ENCODE peak calls at places on chromosomes 6 and 20, in four cellular contexts. One of them, this sample, is unnamed.

GRCh38 chr20:35551485-35551884 is 9.6 kb downstream of the ERGIC3 start:
- DNase-seq in H9: no peak
- DNase-seq in hippocampal formation: no peak
- DNase-seq in stimulated activated CD8-positive, alpha-beta memory T cell treated with anti-CD3 and anti-CD28 coated beads, Interleukin-4, amount 100 ng/mL, for 24 hours: no peak
- DNase-seq in this sample: no peak

GRCh38 chr6:81865712-81866111 is 113.2 kb upstream of the TENT5A start:
- DNase-seq in H9: no peak
- DNase-seq in hippocampal formation: no peak
- DNase-seq in stimulated activated CD8-positive, alpha-beta memory T cell treated with anti-CD3 and anti-CD28 coated beads, Interleukin-4, amount 100 ng/mL, for 24 hours: no peak
- DNase-seq in this sample: no peak

GRCh38 chr6:37653933-37654565 is 43.6 kb downstream of the MDGA1 start:
- DNase-seq in H9: peak; percentile 67
- DNase-seq in hippocampal formation: no peak
- DNase-seq in stimulated activated CD8-positive, alpha-beta memory T cell treated with anti-CD3 and anti-CD28 coated beads, Interleukin-4, amount 100 ng/mL, for 24 hours: peak; percentile 39
- DNase-seq in this sample: no peak

GRCh38 chr20:8018928-8019177 is 708 bp downstream of the TMX4 start:
- DNase-seq in H9: no peak
- DNase-seq in hippocampal formation: no peak
- DNase-seq in stimulated activated CD8-positive, alpha-beta memory T cell treated with anti-CD3 and anti-CD28 coated beads, Interleukin-4, amount 100 ng/mL, for 24 hours: no peak
- DNase-seq in this sample: peak; percentile 44

GRCh38 chr20:52731086-52731485 is 241.1 kb upstream of the TSHZ2 start:
- DNase-seq in H9: peak; percentile 73
- DNase-seq in hippocampal formation: no peak
- DNase-seq in stimulated activated CD8-positive, alpha-beta memory T cell treated with anti-CD3 and anti-CD28 coated beads, Interleukin-4, amount 100 ng/mL, for 24 hours: no peak
- DNase-seq in this sample: no peak

GRCh38 chr6:82013561-82014275 is 233.8 kb downstream of the IBTK start:
- DNase-seq in H9: no peak
- DNase-seq in hippocampal formation: no peak
- DNase-seq in stimulated activated CD8-positive, alpha-beta memory T cell treated with anti-CD3 and anti-CD28 coated beads, Interleukin-4, amount 100 ng/mL, for 24 hours: no peak
- DNase-seq in this sample: no peak

GRCh38 chr20:53247460-53248103 is 275.4 kb downstream of the TSHZ2 start:
- DNase-seq in H9: no peak
- DNase-seq in hippocampal formation: no peak
- DNase-seq in stimulated activated CD8-positive, alpha-beta memory T cell treated with anti-CD3 and anti-CD28 coated beads, Interleukin-4, amount 100 ng/mL, for 24 hours: no peak
- DNase-seq in this sample: no peak

GRCh38 chr6:95279641-95280040 is 297.7 kb upstream of the MANEA start:
- DNase-seq in H9: no peak
- DNase-seq in hippocampal formation: no peak
- DNase-seq in stimulated activated CD8-positive, alpha-beta memory T cell treated with anti-CD3 and anti-CD28 coated beads, Interleukin-4, amount 100 ng/mL, for 24 hours: no peak
- DNase-seq in this sample: no peak

GRCh38 chr6:151959086-151959485 is 151.6 kb downstream of the ESR1 start:
- DNase-seq in H9: no peak
- DNase-seq in hippocampal formation: no peak
- DNase-seq in stimulated activated CD8-positive, alpha-beta memory T cell treated with anti-CD3 and anti-CD28 coated beads, Interleukin-4, amount 100 ng/mL, for 24 hours: no peak
- DNase-seq in this sample: no peak

GRCh38 chr6:126661646-126662045 is 321.7 kb downstream of the CENPW start:
- DNase-seq in H9: no peak
- DNase-seq in hippocampal formation: no peak
- DNase-seq in stimulated activated CD8-positive, alpha-beta memory T cell treated with anti-CD3 and anti-CD28 coated beads, Interleukin-4, amount 100 ng/mL, for 24 hours: no peak
- DNase-seq in this sample: no peak

GRCh38 chr6:169738972-169739529 is 12.3 kb downstream of the DYNLT2 start:
- DNase-seq in H9: no peak
- DNase-seq in hippocampal formation: no peak
- DNase-seq in stimulated activated CD8-positive, alpha-beta memory T cell treated with anti-CD3 and anti-CD28 coated beads, Interleukin-4, amount 100 ng/mL, for 24 hours: no peak
- DNase-seq in this sample: no peak

GRCh38 chr6:105753184-105754097 is 332.7 kb upstream of the PRDM1 start:
- DNase-seq in H9: no peak
- DNase-seq in hippocampal formation: no peak
- DNase-seq in stimulated activated CD8-positive, alpha-beta memory T cell treated with anti-CD3 and anti-CD28 coated beads, Interleukin-4, amount 100 ng/mL, for 24 hours: no peak
- DNase-seq in this sample: no peak

GRCh38 chr6:11354019-11354418 is 121.6 kb upstream of the NEDD9 start:
- DNase-seq in H9: no peak
- DNase-seq in hippocampal formation: no peak
- DNase-seq in stimulated activated CD8-positive, alpha-beta memory T cell treated with anti-CD3 and anti-CD28 coated beads, Interleukin-4, amount 100 ng/mL, for 24 hours: peak; percentile 53
- DNase-seq in this sample: no peak

GRCh38 chr6:40907198-40907701 is 131.8 kb downstream of the UNC5CL start:
- DNase-seq in H9: no peak
- DNase-seq in hippocampal formation: no peak
- DNase-seq in stimulated activated CD8-positive, alpha-beta memory T cell treated with anti-CD3 and anti-CD28 coated beads, Interleukin-4, amount 100 ng/mL, for 24 hours: no peak
- DNase-seq in this sample: no peak

GRCh38 chr6:40586800-40587201 is 363 bp downstream of the LRFN2 start:
- DNase-seq in H9: no peak
- DNase-seq in hippocampal formation: no peak
- DNase-seq in stimulated activated CD8-positive, alpha-beta memory T cell treated with anti-CD3 and anti-CD28 coated beads, Interleukin-4, amount 100 ng/mL, for 24 hours: no peak
- DNase-seq in this sample: peak; percentile 11

GRCh38 chr6:47400581-47400980 is 77.0 kb upstream of the CD2AP start:
- DNase-seq in H9: no peak
- DNase-seq in hippocampal formation: no peak
- DNase-seq in stimulated activated CD8-positive, alpha-beta memory T cell treated with anti-CD3 and anti-CD28 coated beads, Interleukin-4, amount 100 ng/mL, for 24 hours: no peak
- DNase-seq in this sample: no peak

GRCh38 chr6:109610555-109610954 is 80.4 kb downstream of the AK9 start:
- DNase-seq in H9: no peak
- DNase-seq in hippocampal formation: no peak
- DNase-seq in stimulated activated CD8-positive, alpha-beta memory T cell treated with anti-CD3 and anti-CD28 coated beads, Interleukin-4, amount 100 ng/mL, for 24 hours: no peak
- DNase-seq in this sample: no peak

GRCh38 chr20:50381053-50381732 is 129.0 kb upstream of the PTPN1 start:
- DNase-seq in H9: no peak
- DNase-seq in hippocampal formation: no peak
- DNase-seq in stimulated activated CD8-positive, alpha-beta memory T cell treated with anti-CD3 and anti-CD28 coated beads, Interleukin-4, amount 100 ng/mL, for 24 hours: no peak
- DNase-seq in this sample: no peak

GRCh38 chr20:39103732-39104131 is 141.6 kb downstream of the DHX35 start:
- DNase-seq in H9: no peak
- DNase-seq in hippocampal formation: no peak
- DNase-seq in stimulated activated CD8-positive, alpha-beta memory T cell treated with anti-CD3 and anti-CD28 coated beads, Interleukin-4, amount 100 ng/mL, for 24 hours: no peak
- DNase-seq in this sample: no peak

GRCh38 chr6:13362432-13362831 is 34.1 kb upstream of the TBC1D7 start:
- DNase-seq in H9: no peak
- DNase-seq in hippocampal formation: no peak
- DNase-seq in stimulated activated CD8-positive, alpha-beta memory T cell treated with anti-CD3 and anti-CD28 coated beads, Interleukin-4, amount 100 ng/mL, for 24 hours: no peak
- DNase-seq in this sample: no peak

GRCh38 chr6:27864906-27865883 is 47.0 kb downstream of the OR2B2 start:
- DNase-seq in H9: peak; percentile 77
- DNase-seq in hippocampal formation: peak; percentile 35
- DNase-seq in stimulated activated CD8-positive, alpha-beta memory T cell treated with anti-CD3 and anti-CD28 coated beads, Interleukin-4, amount 100 ng/mL, for 24 hours: no peak
- DNase-seq in this sample: peak; percentile 93

GRCh38 chr6:166944666-166945256 is 11.6 kb downstream of the RNASET2 start:
- DNase-seq in H9: no peak
- DNase-seq in hippocampal formation: no peak
- DNase-seq in stimulated activated CD8-positive, alpha-beta memory T cell treated with anti-CD3 and anti-CD28 coated beads, Interleukin-4, amount 100 ng/mL, for 24 hours: no peak
- DNase-seq in this sample: no peak

GRCh38 chr20:45538209-45538798 is 978 bp downstream of the WFDC6 start:
- DNase-seq in H9: peak; percentile 58
- DNase-seq in hippocampal formation: no peak
- DNase-seq in stimulated activated CD8-positive, alpha-beta memory T cell treated with anti-CD3 and anti-CD28 coated beads, Interleukin-4, amount 100 ng/mL, for 24 hours: no peak
- DNase-seq in this sample: no peak

GRCh38 chr20:1423625-1424106 is 30.8 kb upstream of the FKBP1A start:
- DNase-seq in H9: peak; percentile 94
- DNase-seq in hippocampal formation: no peak
- DNase-seq in stimulated activated CD8-positive, alpha-beta memory T cell treated with anti-CD3 and anti-CD28 coated beads, Interleukin-4, amount 100 ng/mL, for 24 hours: no peak
- DNase-seq in this sample: peak; percentile 13

GRCh38 chr20:63625771-63626423 is 1.0 kb downstream of the GMEB2 start:
- DNase-seq in H9: no peak
- DNase-seq in hippocampal formation: no peak
- DNase-seq in stimulated activated CD8-positive, alpha-beta memory T cell treated with anti-CD3 and anti-CD28 coated beads, Interleukin-4, amount 100 ng/mL, for 24 hours: no peak
- DNase-seq in this sample: no peak

GRCh38 chr20:59003836-59004492 is 3.1 kb downstream of the CTSZ start:
- DNase-seq in H9: no peak
- DNase-seq in hippocampal formation: no peak
- DNase-seq in stimulated activated CD8-positive, alpha-beta memory T cell treated with anti-CD3 and anti-CD28 coated beads, Interleukin-4, amount 100 ng/mL, for 24 hours: no peak
- DNase-seq in this sample: no peak

GRCh38 chr6:5107332-5107731 is 22.2 kb downstream of the PPP1R3G start:
- DNase-seq in H9: no peak
- DNase-seq in hippocampal formation: no peak
- DNase-seq in stimulated activated CD8-positive, alpha-beta memory T cell treated with anti-CD3 and anti-CD28 coated beads, Interleukin-4, amount 100 ng/mL, for 24 hours: no peak
- DNase-seq in this sample: no peak

GRCh38 chr20:46316984-46317684 is 8.8 kb upstream of the CDH22 start:
- DNase-seq in H9: no peak
- DNase-seq in hippocampal formation: no peak
- DNase-seq in stimulated activated CD8-positive, alpha-beta memory T cell treated with anti-CD3 and anti-CD28 coated beads, Interleukin-4, amount 100 ng/mL, for 24 hours: no peak
- DNase-seq in this sample: peak; percentile 53

GRCh38 chr6:76942203-76942971 is 520.9 kb downstream of the HTR1B start:
- DNase-seq in H9: no peak
- DNase-seq in hippocampal formation: no peak
- DNase-seq in stimulated activated CD8-positive, alpha-beta memory T cell treated with anti-CD3 and anti-CD28 coated beads, Interleukin-4, amount 100 ng/mL, for 24 hours: no peak
- DNase-seq in this sample: no peak

GRCh38 chr6:11218827-11219826 is 13.3 kb downstream of the NEDD9 start:
- DNase-seq in H9: no peak
- DNase-seq in hippocampal formation: peak; percentile 31
- DNase-seq in stimulated activated CD8-positive, alpha-beta memory T cell treated with anti-CD3 and anti-CD28 coated beads, Interleukin-4, amount 100 ng/mL, for 24 hours: no peak
- DNase-seq in this sample: no peak

GRCh38 chr6:6661684-6662083 is 73.2 kb downstream of the LY86 start:
- DNase-seq in H9: no peak
- DNase-seq in hippocampal formation: peak; percentile 17
- DNase-seq in stimulated activated CD8-positive, alpha-beta memory T cell treated with anti-CD3 and anti-CD28 coated beads, Interleukin-4, amount 100 ng/mL, for 24 hours: no peak
- DNase-seq in this sample: peak; percentile 87

GRCh38 chr6:108437821-108438220 is 122.9 kb upstream of the FOXO3 start:
- DNase-seq in H9: no peak
- DNase-seq in hippocampal formation: no peak
- DNase-seq in stimulated activated CD8-positive, alpha-beta memory T cell treated with anti-CD3 and anti-CD28 coated beads, Interleukin-4, amount 100 ng/mL, for 24 hours: no peak
- DNase-seq in this sample: no peak

GRCh38 chr6:2124260-2124709 is 121.1 kb downstream of the GMDS start:
- DNase-seq in H9: no peak
- DNase-seq in hippocampal formation: no peak
- DNase-seq in stimulated activated CD8-positive, alpha-beta memory T cell treated with anti-CD3 and anti-CD28 coated beads, Interleukin-4, amount 100 ng/mL, for 24 hours: no peak
- DNase-seq in this sample: no peak

GRCh38 chr6:142235247-142235646 is 66.6 kb upstream of the ADGRG6 start:
- DNase-seq in H9: no peak
- DNase-seq in hippocampal formation: no peak
- DNase-seq in stimulated activated CD8-positive, alpha-beta memory T cell treated with anti-CD3 and anti-CD28 coated beads, Interleukin-4, amount 100 ng/mL, for 24 hours: no peak
- DNase-seq in this sample: no peak